ENCODE peak calls at places on chromosomes 2 and 18, in eight cellular contexts. B is body of pancreas, M is tibial nerve, W is IMR-90, C is heart left ventricle, T is stomach, R is uterus, I is transverse colon. K is an unnamed sample.

GRCh38 chr2:163682695-163683094 is 53.1 kb downstream of the FIGN start:
- DNase-seq in W (peak), R (no peak), B (no peak), C (no peak), M (no peak), T (no peak), I (no peak), K (no peak)

GRCh38 chr2:27829791-27830190 is 58.3 kb downstream of the MRPL33 start:
- DNase-seq in C (no peak), T (no peak), M (no peak), B (no peak), W (no peak), I (no peak), R (no peak), K (no peak)

GRCh38 chr2:85221291-85221690 is 88.1 kb downstream of the TCF7L1 start:
- DNase-seq in M (no peak), C (no peak), W (peak), T (no peak), I (peak), R (peak), B (no peak), K (no peak)

GRCh38 chr2:169734172-169734847 is 678 bp downstream of the KLHL23 start:
- DNase-seq in C (no peak), W (no peak), B (peak), M (no peak), T (peak), R (peak), I (peak), K (no peak)

GRCh38 chr18:78069784-78070664 is 820.4 kb downstream of the GALR1 start:
- DNase-seq in I (peak), W (no peak), C (no peak), T (no peak), B (no peak), R (no peak), M (peak), K (no peak)

GRCh38 chr2:120765031-120765910 is 29.6 kb downstream of the GLI2 start:
- DNase-seq in W (peak), I (no peak), R (peak), C (no peak), M (peak), B (no peak), T (no peak), K (no peak)

GRCh38 chr2:223805008-223805407 is 32.4 kb downstream of the AP1S3 start:
- DNase-seq in B (no peak), M (no peak), R (no peak), T (no peak), C (no peak), I (no peak), W (no peak), K (no peak)

GRCh38 chr2:31287681-31288080 is 53.7 kb downstream of the EHD3 start:
- DNase-seq in C (no peak), I (no peak), B (no peak), W (peak), R (no peak), T (no peak), M (no peak), K (no peak)

GRCh38 chr2:107669335-107669734 is 157.4 kb upstream of the RGPD4 start:
- DNase-seq in B (no peak), M (no peak), R (no peak), I (no peak), C (no peak), T (no peak), W (no peak), K (no peak)

GRCh38 chr2:33021542-33022259 is 74.9 kb downstream of the LTBP1 start:
- DNase-seq in W (peak), T (no peak), B (no peak), I (no peak), R (no peak), C (no peak), M (no peak), K (no peak)

GRCh38 chr2:202871161-202872141 is at the start of gene ICA1L:
- DNase-seq in W (peak), C (peak), R (peak), B (peak), T (peak), M (peak), I (peak), K (peak)

GRCh38 chr2:178449700-178450573 is 1.0 kb downstream of the PRKRA start:
- DNase-seq in I (peak), C (no peak), M (no peak), T (no peak), B (peak), R (no peak), W (peak), K (no peak)

GRCh38 chr2:178258916-178259315 is 64.6 kb downstream of the OSBPL6 start:
- DNase-seq in M (no peak), B (no peak), I (no peak), T (no peak), R (no peak), W (peak), C (no peak), K (no peak)

DNA sequence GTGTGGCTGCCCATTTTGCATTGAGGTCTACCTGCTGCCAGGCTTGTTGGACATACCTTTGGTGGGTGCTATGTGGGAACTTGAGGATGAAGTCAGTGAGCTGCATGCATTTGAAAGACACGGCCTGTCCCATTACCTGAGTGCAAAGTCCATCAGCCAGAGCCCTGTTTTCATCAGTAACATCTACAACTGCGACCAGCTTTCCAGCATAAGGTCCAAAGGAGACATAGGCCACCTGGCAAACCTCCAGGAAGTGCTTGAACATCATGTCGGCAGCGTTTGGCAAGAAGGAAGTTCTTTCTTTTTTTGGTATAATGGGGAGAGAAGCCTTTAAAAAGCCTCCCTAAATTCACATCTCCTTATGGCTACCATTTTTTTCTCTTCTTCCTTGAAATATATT is 143.1 kb downstream of the FAM161A start:
- DNase-seq in T (no peak), C (no peak), I (peak), W (no peak), B (peak), M (no peak), R (no peak), K (peak)
- TF ChIP-seq POLR2A in T (no peak), C (no peak), I (no peak), W (no peak), B (no peak), M (no peak), R (no peak), K (no peak)

GRCh38 chr2:182548031-182548950 is 121.5 kb upstream of the PDE1A start:
- DNase-seq in R (no peak), W (peak), C (no peak), T (no peak), M (no peak), I (no peak), B (no peak), K (no peak)
- H3K4me3 ChIP-seq in R (no peak), W (no peak), C (no peak), T (no peak), M (no peak), I (no peak), B (no peak), K (no peak)

GRCh38 chr2:154240921-154241379 is 369.2 kb downstream of the GALNT13 start:
- DNase-seq in M (no peak), I (no peak), B (no peak), R (no peak), T (no peak), W (no peak), C (peak), K (no peak)
- TF ChIP-seq POLR2A in M (no peak), I (no peak), B (no peak), R (no peak), T (no peak), W (no peak), C (no peak), K (no peak)

GRCh38 chr2:154455201-154455600 is 243.3 kb upstream of the KCNJ3 start:
- DNase-seq in I (no peak), R (no peak), M (no peak), W (no peak), B (no peak), C (no peak), T (no peak), K (no peak)
- H3K4me3 ChIP-seq in I (peak), R (peak), M (no peak), W (no peak), B (no peak), C (peak), T (peak), K (no peak)

DNA sequence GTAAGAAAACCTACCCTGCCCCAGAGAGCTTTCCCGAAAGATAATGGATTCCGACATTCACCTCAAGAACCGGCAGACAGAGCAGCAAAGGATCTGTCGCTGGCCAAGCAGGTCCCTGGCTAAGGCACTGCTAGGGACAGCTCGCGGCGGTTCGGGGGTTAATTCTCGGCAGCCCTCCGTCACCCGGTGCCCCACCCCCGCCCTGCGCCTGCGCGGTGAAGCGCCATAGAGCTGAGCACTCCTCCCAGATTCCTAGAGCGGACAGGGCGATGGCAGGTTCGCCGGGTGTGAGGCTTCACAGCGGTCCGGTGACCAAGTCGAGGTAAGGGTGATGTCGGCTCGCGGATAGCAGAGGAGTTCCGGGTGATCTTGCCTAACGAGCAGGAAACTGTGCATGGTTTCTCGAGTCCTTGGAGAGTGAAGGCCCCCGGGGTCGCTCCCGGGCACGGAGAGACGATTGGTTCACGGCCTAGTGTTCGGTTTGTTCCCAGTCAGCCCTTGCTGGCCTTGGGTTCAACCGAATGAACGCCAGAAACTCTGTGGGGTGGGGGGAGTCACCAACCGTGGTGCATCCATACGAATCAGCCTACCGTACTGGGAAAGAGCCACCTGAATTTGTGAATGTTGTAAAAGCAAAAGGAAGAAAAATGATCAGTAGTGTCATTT is at the start of gene ZSCAN30:
- DNase-seq in C (peak), W (peak), M (peak), B (peak), T (peak), I (peak), R (peak), K (peak)
- TF ChIP-seq POLR2A in C (peak), W (peak), M (peak), B (peak), T (peak), I (peak), R (no peak), K (peak)

DNA sequence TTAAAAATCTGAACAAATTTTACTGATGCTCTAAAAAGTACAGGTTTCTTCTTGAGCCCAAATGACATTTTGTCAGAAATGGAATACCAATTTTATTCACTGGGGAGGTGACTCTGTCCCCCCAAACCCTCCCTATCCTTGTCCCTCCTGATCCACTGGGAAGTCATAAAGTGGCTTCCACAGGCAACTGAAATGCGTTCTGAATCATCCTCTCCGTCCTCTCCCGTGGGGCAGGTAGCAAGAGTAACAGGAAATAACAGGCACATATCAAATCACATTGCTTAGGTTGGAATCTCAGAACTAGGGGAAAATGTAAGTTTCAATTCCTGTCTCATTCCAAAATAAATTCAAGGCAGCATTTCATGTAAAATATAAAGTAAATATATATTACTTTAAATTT is 44.5 kb downstream of the MYL12B start:
- DNase-seq in R (no peak), T (no peak), M (no peak), B (no peak), W (no peak), C (no peak), I (no peak), K (no peak)
- H3K4me3 ChIP-seq in R (no peak), T (no peak), M (no peak), B (no peak), W (no peak), C (no peak), I (no peak), K (no peak)

DNA sequence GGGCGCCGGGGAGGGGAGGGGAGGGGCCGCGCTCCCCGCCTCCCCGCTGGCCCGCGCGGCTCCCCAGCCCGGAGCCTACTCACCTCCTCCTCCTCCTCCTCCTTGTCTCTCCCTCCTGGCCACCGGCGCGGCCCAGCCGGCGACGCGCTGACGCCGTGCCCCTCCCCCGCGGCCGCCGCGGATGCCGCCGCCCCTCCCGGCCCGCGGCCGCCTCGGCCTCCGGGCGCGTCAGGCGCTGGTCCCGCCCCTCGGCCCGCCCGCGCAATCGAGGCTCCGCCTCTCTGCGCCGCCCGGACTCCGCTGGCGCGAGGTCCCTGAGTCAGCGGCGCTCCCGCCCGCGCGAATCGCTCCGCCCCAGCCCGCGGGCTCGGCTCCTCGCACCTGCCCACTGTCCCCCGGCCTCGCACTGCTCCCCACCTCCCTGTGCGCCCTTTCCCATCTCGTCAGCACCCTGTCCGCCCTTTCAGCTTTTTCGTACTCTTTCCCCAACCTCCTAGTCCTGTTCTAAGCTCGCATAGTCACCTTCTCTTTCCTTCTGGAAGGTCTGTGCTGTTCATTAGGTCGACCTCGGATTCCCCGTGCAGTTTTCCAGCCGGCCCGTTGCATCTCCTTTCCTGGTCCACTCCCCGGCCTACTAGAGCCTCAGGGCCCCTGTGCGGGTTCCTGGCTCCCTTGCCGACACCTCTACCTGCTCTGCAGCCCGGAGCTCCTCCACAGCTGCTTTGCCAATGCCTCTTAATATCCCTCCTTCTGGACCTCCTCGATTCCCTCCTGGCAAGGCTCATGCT is 187.4 kb downstream of the ZEB2 start:
- DNase-seq in M (peak), T (peak), C (peak), R (peak), W (peak), B (peak), I (peak), K (peak)
- TF ChIP-seq POLR2A in M (peak), T (peak), C (peak), R (peak), W (peak), B (peak), I (peak), K (peak)